ENCODE peak calls at places on chromosomes 2 and 18, in five cellular contexts. F, S, X, R and O are unnamed samples.

GRCh38 chr2:26989156-26989555 is 18.7 kb downstream of the MAPRE3 start:
- DNase-seq in F (no peak), S (no peak), X (no peak), R (no peak), O (no peak)

GRCh38 chr2:219430633-219431615 is 3.7 kb upstream of the SPEG start:
- DNase-seq in F (peak; percentile 37), S (no peak), X (no peak), R (no peak), O (no peak)

GRCh38 chr18:77077836-77078456 is 54.6 kb downstream of the MBP start:
- DNase-seq in F (no peak), S (no peak), X (no peak), R (no peak), O (no peak)

GRCh38 chr18:29123706-29124530 is 947.0 kb upstream of the CDH2 start:
- DNase-seq in F (no peak), S (no peak), X (no peak), R (no peak), O (no peak)

GRCh38 chr2:152387046-152387445 is 52.1 kb downstream of the FMNL2 start:
- DNase-seq in F (no peak), S (no peak), X (no peak), R (no peak), O (no peak)

GRCh38 chr18:61840324-61840723 is 52.5 kb downstream of the RNF152 start:
- DNase-seq in F (no peak), S (no peak), X (no peak), R (no peak), O (no peak)

GRCh38 chr18:29003194-29003593 is 826.3 kb upstream of the CDH2 start:
- DNase-seq in F (no peak), S (no peak), X (no peak), R (no peak), O (no peak)

GRCh38 chr2:31234690-31235503 is 945 bp downstream of the EHD3 start:
- DNase-seq in F (no peak), S (no peak), X (no peak), R (no peak), O (no peak)

GRCh38 chr2:120783371-120783791 is 47.7 kb downstream of the GLI2 start:
- DNase-seq in F (peak; percentile 68), S (no peak), X (no peak), R (no peak), O (no peak)

GRCh38 chr2:43754180-43754579 is 19.7 kb upstream of the DYNC2LI1 start:
- DNase-seq in F (no peak), S (no peak), X (peak; percentile 38), R (no peak), O (no peak)

GRCh38 chr2:157559061-157559460 is 69.6 kb downstream of the ACVR1C start:
- DNase-seq in F (no peak), S (no peak), X (no peak), R (no peak), O (no peak)

GRCh38 chr2:46812381-46813024 is 103.1 kb downstream of the MCFD2 start:
- DNase-seq in F (no peak), S (peak; percentile 98), X (no peak), R (peak; percentile 31), O (peak; percentile 31)

GRCh38 chr2:135168119-135168872 is 116.2 kb downstream of the RAB3GAP1 start:
- DNase-seq in F (no peak), S (no peak), X (peak; percentile 52), R (peak; percentile 24), O (no peak)

GRCh38 chr2:226799976-226800940 is 638 bp upstream of the IRS1 start:
- DNase-seq in F (no peak), S (no peak), X (peak; percentile 18), R (peak; percentile 46), O (peak; percentile 36)

GRCh38 chr2:190121971-190122370 is 59.4 kb upstream of the MSTN start:
- DNase-seq in F (peak; percentile 19), S (no peak), X (no peak), R (no peak), O (no peak)

GRCh38 chr2:174106736-174107135 is 141.6 kb upstream of the SP3 start:
- DNase-seq in F (no peak), S (no peak), X (no peak), R (no peak), O (no peak)

GRCh38 chr2:105812180-105813044 is 67.7 kb downstream of the NCK2 start:
- DNase-seq in F (peak; percentile 89), S (peak; percentile 34), X (no peak), R (peak; percentile 35), O (no peak)

GRCh38 chr2:234468503-234468902 is 28.4 kb downstream of the ARL4C start:
- DNase-seq in F (no peak), S (no peak), X (no peak), R (no peak), O (no peak)

GRCh38 chr2:202418511-202418910 is 42.4 kb downstream of the BMPR2 start:
- DNase-seq in F (no peak), S (no peak), X (no peak), R (no peak), O (no peak)

GRCh38 chr2:98805412-98806265 is 74.7 kb upstream of the MGAT4A start:
- DNase-seq in F (no peak), S (peak; percentile 15), X (no peak), R (no peak), O (no peak)

GRCh38 chr2:120465701-120465988 is 119.7 kb downstream of the INHBB start:
- DNase-seq in F (no peak), S (no peak), X (no peak), R (no peak), O (no peak)

GRCh38 chr2:140457483-140457882 is 1673.3 kb downstream of the LRP1B start:
- DNase-seq in F (no peak), S (no peak), X (no peak), R (no peak), O (no peak)

GRCh38 chr2:207729465-207729998 is 18.1 kb downstream of the CCNYL1 start:
- DNase-seq in F (no peak), S (no peak), X (no peak), R (no peak), O (no peak)